ENCODE peak calls at places on chromosomes 7 and 10, in four cellular contexts. R is HL-60, U is upper lobe of right lung, D is suprapubic skin. G is an unnamed sample.
A peak's percentile ranks its signal among the peaks of the same experiment; 100 is the strongest.

GRCh38 chr7:94100723-94101345 is 96.7 kb upstream of the BET1 start:
- DNase-seq in R (no peak), U (no peak), D (no peak), G (no peak)

GRCh38 chr7:123594813-123595241 is 6.8 kb upstream of the ASB15 start:
- DNase-seq in R (no peak), U (no peak), D (no peak), G (no peak)

GRCh38 chr7:97732567-97733275 is 835 bp downstream of the TAC1 start:
- DNase-seq in R (no peak), U (no peak), D (no peak), G (no peak)

GRCh38 chr10:92242910-92243671 is 47.8 kb downstream of the CPEB3 start:
- DNase-seq in R (peak; percentile 81), U (peak; percentile 70), D (no peak), G (peak; percentile 42)

GRCh38 chr10:88082391-88082790 is 219.0 kb downstream of the PTEN start:
- DNase-seq in R (no peak), U (no peak), D (no peak), G (no peak)

GRCh38 chr7:47266131-47266706 is 315.7 kb downstream of the TNS3 start:
- DNase-seq in R (peak; percentile 34), U (peak; percentile 69), D (no peak), G (peak; percentile 68)

GRCh38 chr10:104318810-104319684 is 19.2 kb downstream of the ITPRIP start:
- DNase-seq in R (no peak), U (peak; percentile 63), D (peak; percentile 75), G (no peak)

GRCh38 chr10:127308031-127308430 is 111.6 kb upstream of the INSYN2A start:
- DNase-seq in R (no peak), U (no peak), D (no peak), G (no peak)

GRCh38 chr7:30662431-30662939 is 19.8 kb downstream of the CRHR2 start:
- DNase-seq in R (no peak), U (no peak), D (no peak), G (no peak)

GRCh38 chr10:49653530-49653929 is 25.9 kb upstream of the C10orf53 start:
- DNase-seq in R (no peak), U (no peak), D (no peak), G (no peak)

GRCh38 chr10:113644185-113645120 is 19.4 kb downstream of the NRAP start:
- DNase-seq in R (no peak), U (no peak), D (no peak), G (no peak)

GRCh38 chr10:89332092-89332633 is 4.4 kb downstream of the IFIT3 start:
- DNase-seq in R (no peak), U (no peak), D (no peak), G (peak; percentile 55)

GRCh38 chr7:2104107-2104710 is 128.5 kb downstream of the MAD1L1 start:
- DNase-seq in R (peak; percentile 95), U (peak; percentile 93), D (peak; percentile 90), G (peak; percentile 87)

GRCh38 chr10:14585287-14586193 is 189.2 kb downstream of the FAM107B start:
- DNase-seq in R (no peak), U (no peak), D (no peak), G (no peak)

GRCh38 chr7:129405527-129405926 is 28.7 kb upstream of the STRIP2 start:
- DNase-seq in R (no peak), U (no peak), D (no peak), G (no peak)

GRCh38 chr7:129401228-129401967 is 32.8 kb upstream of the STRIP2 start:
- DNase-seq in R (peak; percentile 86), U (no peak), D (no peak), G (no peak)

DNA sequence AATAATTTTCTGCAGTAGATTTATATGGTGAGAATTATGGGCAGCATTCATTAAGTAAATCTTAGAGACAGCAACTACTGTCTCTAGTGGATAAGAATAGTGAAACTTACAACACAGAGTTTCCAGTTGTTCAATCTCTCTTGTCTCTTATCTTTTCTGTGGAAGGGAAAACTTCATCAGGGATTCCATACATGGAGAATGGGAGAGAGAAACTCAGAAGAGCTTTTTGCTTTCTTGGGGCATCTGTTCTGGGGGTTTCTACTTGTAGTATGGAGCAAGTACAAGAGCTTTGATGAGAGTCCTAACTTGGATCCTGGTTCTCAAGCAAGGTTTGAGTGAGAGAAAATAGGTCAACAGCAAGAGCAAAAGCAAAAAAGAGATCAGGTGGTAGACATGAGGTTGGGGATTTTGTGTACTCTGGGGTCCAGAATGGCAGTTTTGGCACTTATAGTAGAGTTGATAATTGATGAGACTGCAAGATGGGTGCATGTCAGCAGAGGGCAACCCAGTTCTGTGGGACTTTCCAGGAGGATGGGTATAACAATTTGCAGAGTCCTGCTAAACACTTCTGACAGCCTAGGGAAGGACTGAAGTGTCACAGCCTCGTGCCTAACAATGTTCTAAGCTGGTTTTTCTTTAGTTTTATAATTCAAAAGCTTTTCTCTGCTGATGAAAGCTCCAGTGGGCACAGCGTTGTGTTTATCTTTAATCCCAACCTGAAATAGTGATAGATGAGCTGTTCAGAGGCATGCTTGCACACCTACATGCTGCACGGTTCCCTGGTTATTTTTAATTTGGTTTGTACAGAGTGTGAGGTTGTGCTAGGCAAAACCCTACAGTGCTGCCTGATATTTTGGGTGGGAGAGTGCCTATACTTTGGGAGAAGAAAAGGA is 32.0 kb upstream of the STRIP2 start:
- DNase-seq in R (peak; percentile 11), U (no peak), D (no peak), G (peak; percentile 31)
- TF ChIP-seq CTCF in R (no peak), U (no peak), D (no peak), G (peak; percentile 27)

GRCh38 chr7:134879815-134880475 is 100.5 kb downstream of the CALD1 start:
- DNase-seq in R (no peak), U (no peak), D (no peak), G (no peak)

GRCh38 chr7:134874407-134874806 is 95.0 kb downstream of the CALD1 start:
- DNase-seq in R (no peak), U (no peak), D (no peak), G (no peak)

GRCh38 chr7:134882481-134882880 is 103.0 kb downstream of the CALD1 start:
- DNase-seq in R (no peak), U (no peak), D (no peak), G (no peak)

GRCh38 chr7:134875867-134876266 is 96.4 kb downstream of the CALD1 start:
- DNase-seq in R (no peak), U (no peak), D (no peak), G (no peak)

GRCh38 chr7:134878731-134879295 is 99.4 kb downstream of the CALD1 start:
- DNase-seq in R (no peak), U (no peak), D (no peak), G (no peak)
- TF ChIP-seq CTCF in R (no peak), U (no peak), D (no peak), G (peak; percentile 19)

GRCh38 chr10:99487125-99487524 is 45.6 kb upstream of the NKX2-3 start:
- DNase-seq in R (no peak), U (no peak), D (no peak), G (no peak)

GRCh38 chr10:99484626-99485581 is 47.8 kb upstream of the NKX2-3 start:
- DNase-seq in R (no peak), U (no peak), D (no peak), G (no peak)
- TF ChIP-seq CTCF in R (no peak), U (no peak), D (no peak), G (no peak)

GRCh38 chr10:128629111-128630096 is 503.2 kb upstream of the MKI67 start:
- DNase-seq in R (no peak), U (peak; percentile 61), D (no peak), G (no peak)

GRCh38 chr10:128632694-128633093 is 506.5 kb upstream of the MKI67 start:
- DNase-seq in R (no peak), U (no peak), D (no peak), G (no peak)

GRCh38 chr10:128633864-128634541 is 507.8 kb upstream of the MKI67 start:
- DNase-seq in R (no peak), U (no peak), D (no peak), G (no peak)

GRCh38 chr10:128630787-128631252 is 504.6 kb upstream of the MKI67 start:
- DNase-seq in R (no peak), U (no peak), D (no peak), G (no peak)

DNA sequence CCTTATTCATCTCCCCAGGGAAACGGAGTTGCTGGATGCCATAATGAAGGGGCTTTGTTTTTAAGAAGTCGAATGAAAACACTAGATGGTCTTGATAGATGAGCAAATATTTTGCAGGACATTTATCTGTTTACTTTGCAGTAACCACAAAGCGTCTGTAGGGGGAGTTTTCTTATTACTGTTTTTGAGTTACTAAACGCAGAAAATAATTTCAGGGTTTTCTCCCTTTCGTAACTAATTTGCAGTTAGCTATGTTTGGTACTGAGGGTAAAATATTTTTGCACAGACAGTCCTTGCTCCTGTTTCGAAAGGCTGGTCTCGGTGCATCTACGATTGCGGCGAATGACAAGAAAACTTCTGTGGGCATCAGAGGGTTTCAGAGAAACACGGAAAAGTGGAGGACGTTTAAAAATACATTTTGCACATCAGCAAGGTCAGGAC is 505.6 kb upstream of the MKI67 start:
- DNase-seq in R (no peak), U (no peak), D (no peak), G (no peak)
- TF ChIP-seq CTCF in R (peak; percentile 52), U (peak; percentile 49), D (peak; percentile 48), G (peak; percentile 34)